ENCODE peak calls at places on chromosomes 7 and 10, in six cellular contexts. One of them, this sample, is unnamed.

GRCh38 chr10:31136951-31137885 is 105.6 kb upstream of the ZNF438 start:
- DNase-seq in Panc1: no peak
- DNase-seq in PC-9: no peak
- DNase-seq in PC-3: no peak
- DNase-seq in A549: no peak
- DNase-seq in CD8-positive, alpha-beta T cell: no peak
- DNase-seq in this sample: peak; percentile 31

GRCh38 chr10:44956176-44956575 is 3.4 kb upstream of the RASSF4 start:
- DNase-seq in Panc1: no peak
- DNase-seq in PC-9: no peak
- DNase-seq in PC-3: no peak
- DNase-seq in A549: no peak
- DNase-seq in CD8-positive, alpha-beta T cell: no peak
- DNase-seq in this sample: no peak

GRCh38 chr7:19982841-19983835 is 209.7 kb upstream of the TMEM196 start:
- DNase-seq in Panc1: no peak
- DNase-seq in PC-9: peak; percentile 44
- DNase-seq in PC-3: peak; percentile 69
- DNase-seq in A549: peak; percentile 69
- DNase-seq in CD8-positive, alpha-beta T cell: no peak
- DNase-seq in this sample: peak; percentile 52

GRCh38 chr10:90856261-90856660 is 1.6 kb downstream of the HTR7 start:
- DNase-seq in Panc1: no peak
- DNase-seq in PC-9: no peak
- DNase-seq in PC-3: no peak
- DNase-seq in A549: no peak
- DNase-seq in CD8-positive, alpha-beta T cell: no peak
- DNase-seq in this sample: no peak

GRCh38 chr7:156474241-156474743 is 166.3 kb upstream of the RNF32 start:
- DNase-seq in Panc1: peak; percentile 55
- DNase-seq in PC-9: no peak
- DNase-seq in PC-3: peak; percentile 79
- DNase-seq in A549: peak; percentile 25
- DNase-seq in CD8-positive, alpha-beta T cell: no peak
- DNase-seq in this sample: no peak

GRCh38 chr10:83917519-83918506 is 221.5 kb upstream of the GHITM start:
- DNase-seq in Panc1: no peak
- DNase-seq in PC-9: no peak
- DNase-seq in PC-3: no peak
- DNase-seq in A549: peak; percentile 26
- DNase-seq in CD8-positive, alpha-beta T cell: no peak
- DNase-seq in this sample: no peak

GRCh38 chr7:6432786-6433185 is 15.0 kb downstream of the DAGLB start:
- DNase-seq in Panc1: no peak
- DNase-seq in PC-9: no peak
- DNase-seq in PC-3: no peak
- DNase-seq in A549: no peak
- DNase-seq in CD8-positive, alpha-beta T cell: no peak
- DNase-seq in this sample: no peak

GRCh38 chr7:130372813-130373212 is 7.5 kb upstream of the CPA1 start:
- DNase-seq in Panc1: no peak
- DNase-seq in PC-9: no peak
- DNase-seq in PC-3: no peak
- DNase-seq in A549: no peak
- DNase-seq in CD8-positive, alpha-beta T cell: no peak
- DNase-seq in this sample: no peak

GRCh38 chr10:17396004-17396403 is 58.4 kb downstream of the ST8SIA6 start:
- DNase-seq in Panc1: no peak
- DNase-seq in PC-9: no peak
- DNase-seq in PC-3: no peak
- DNase-seq in A549: no peak
- DNase-seq in CD8-positive, alpha-beta T cell: no peak
- DNase-seq in this sample: no peak

GRCh38 chr10:3803884-3804741 is 19.1 kb upstream of the KLF6 start:
- DNase-seq in Panc1: no peak
- DNase-seq in PC-9: no peak
- DNase-seq in PC-3: no peak
- DNase-seq in A549: no peak
- DNase-seq in CD8-positive, alpha-beta T cell: peak; percentile 86
- DNase-seq in this sample: no peak

GRCh38 chr7:126790763-126791162 is 462.0 kb downstream of the GRM8 start:
- DNase-seq in Panc1: no peak
- DNase-seq in PC-9: no peak
- DNase-seq in PC-3: no peak
- DNase-seq in A549: no peak
- DNase-seq in CD8-positive, alpha-beta T cell: no peak
- DNase-seq in this sample: no peak

GRCh38 chr10:60388709-60389241 is 900 bp downstream of the ANK3 start:
- DNase-seq in Panc1: no peak
- DNase-seq in PC-9: no peak
- DNase-seq in PC-3: peak; percentile 21
- DNase-seq in A549: no peak
- DNase-seq in CD8-positive, alpha-beta T cell: no peak
- DNase-seq in this sample: no peak
- H3K27ac ChIP-seq in Panc1: no peak overlapping the region
- H3K27ac ChIP-seq in PC-9: no peak overlapping the region
- H3K27ac ChIP-seq in PC-3: peak overlapping the region; percentile 1
- H3K27ac ChIP-seq in A549: no peak overlapping the region
- H3K27ac ChIP-seq in CD8-positive, alpha-beta T cell: no peak overlapping the region
- H3K27ac ChIP-seq in this sample: no peak overlapping the region

GRCh38 chr10:70494536-70494935 is 16.0 kb downstream of the PALD1 start:
- DNase-seq in Panc1: no peak
- DNase-seq in PC-9: no peak
- DNase-seq in PC-3: no peak
- DNase-seq in A549: no peak
- DNase-seq in CD8-positive, alpha-beta T cell: no peak
- DNase-seq in this sample: no peak

GRCh38 chr10:70497120-70497545 is 18.6 kb downstream of the PALD1 start:
- DNase-seq in Panc1: no peak
- DNase-seq in PC-9: no peak
- DNase-seq in PC-3: no peak
- DNase-seq in A549: no peak
- DNase-seq in CD8-positive, alpha-beta T cell: no peak
- DNase-seq in this sample: no peak

GRCh38 chr10:70494966-70495365 is 16.4 kb downstream of the PALD1 start:
- DNase-seq in Panc1: no peak
- DNase-seq in PC-9: no peak
- DNase-seq in PC-3: no peak
- DNase-seq in A549: no peak
- DNase-seq in CD8-positive, alpha-beta T cell: no peak
- DNase-seq in this sample: no peak

GRCh38 chr10:70495691-70496261 is 17.2 kb downstream of the PALD1 start:
- DNase-seq in Panc1: no peak
- DNase-seq in PC-9: no peak
- DNase-seq in PC-3: no peak
- DNase-seq in A549: no peak
- DNase-seq in CD8-positive, alpha-beta T cell: no peak
- DNase-seq in this sample: no peak

DNA sequence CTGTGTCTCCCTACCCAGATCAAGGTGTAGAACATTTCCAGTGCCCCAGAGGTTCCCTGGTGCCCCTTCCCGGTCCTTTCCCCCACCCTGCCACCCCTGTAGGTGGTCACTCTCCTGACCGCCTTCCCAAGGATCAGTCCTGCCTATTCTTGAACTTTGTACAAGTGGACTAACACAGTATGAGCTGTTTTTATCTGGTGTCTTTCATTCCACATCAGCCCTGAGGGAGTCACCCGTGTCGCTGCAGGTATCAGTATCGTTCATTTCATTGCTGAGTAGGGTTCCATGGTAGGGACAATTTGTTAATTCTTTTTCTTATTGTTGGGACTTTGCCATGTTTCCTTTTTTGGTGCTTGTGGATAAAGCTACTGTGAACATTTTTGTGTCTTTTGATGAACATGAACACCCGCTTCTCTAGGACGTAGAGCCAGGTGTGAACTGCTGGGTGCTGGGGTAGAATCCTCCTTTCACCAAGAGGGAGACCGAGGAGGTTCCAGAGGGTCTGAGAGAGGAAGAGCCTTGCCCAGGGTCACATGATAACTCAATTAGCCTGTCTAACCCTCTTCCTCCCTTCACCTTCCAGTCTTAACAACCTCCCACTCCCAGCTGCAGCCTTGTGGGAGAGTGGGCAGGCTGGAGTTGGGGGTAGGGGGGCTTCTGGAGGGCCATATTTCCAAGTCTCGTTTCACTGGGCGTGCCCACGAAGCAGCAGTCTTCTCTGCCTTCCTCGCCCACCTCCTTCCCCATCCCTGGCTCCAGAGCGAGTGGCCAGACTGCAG is 18.0 kb downstream of the PALD1 start:
- DNase-seq in Panc1: no peak
- DNase-seq in PC-9: no peak
- DNase-seq in PC-3: no peak
- DNase-seq in A549: no peak
- DNase-seq in CD8-positive, alpha-beta T cell: no peak
- DNase-seq in this sample: no peak
- H3K4me1 ChIP-seq in Panc1: no peaks in the 10 kb centered on the region
- H3K4me1 ChIP-seq in PC-9: no peaks in the 10 kb centered on the region
- H3K4me1 ChIP-seq in PC-3: no peaks in the 10 kb centered on the region
- H3K4me1 ChIP-seq in A549: no peaks in the 10 kb centered on the region
- H3K4me1 ChIP-seq in CD8-positive, alpha-beta T cell: peaks cover 8% of the 10 kb centered on the region
- H3K4me1 ChIP-seq in this sample: no peaks in the 10 kb centered on the region

GRCh38 chr10:86363184-86363832 is 3.3 kb downstream of the GRID1 start:
- DNase-seq in Panc1: no peak
- DNase-seq in PC-9: no peak
- DNase-seq in PC-3: no peak
- DNase-seq in A549: peak; percentile 58
- DNase-seq in CD8-positive, alpha-beta T cell: no peak
- DNase-seq in this sample: no peak
- TF ChIP-seq CTCF in Panc1: no peak
- TF ChIP-seq CTCF in PC-9: no peak
- TF ChIP-seq CTCF in PC-3: no peak
- TF ChIP-seq CTCF in A549: peak; percentile 58
- TF ChIP-seq CTCF in CD8-positive, alpha-beta T cell: no peak
- TF ChIP-seq CTCF in this sample: peak; percentile 69

GRCh38 chr7:44285561-44285960 is 39.8 kb downstream of the CAMK2B start:
- DNase-seq in Panc1: no peak
- DNase-seq in PC-9: no peak
- DNase-seq in PC-3: no peak
- DNase-seq in A549: no peak
- DNase-seq in CD8-positive, alpha-beta T cell: no peak
- DNase-seq in this sample: no peak

GRCh38 chr7:44286182-44286617 is 39.2 kb downstream of the CAMK2B start:
- DNase-seq in Panc1: no peak
- DNase-seq in PC-9: no peak
- DNase-seq in PC-3: no peak
- DNase-seq in A549: no peak
- DNase-seq in CD8-positive, alpha-beta T cell: no peak
- DNase-seq in this sample: no peak

GRCh38 chr7:44287488-44288380 is 37.7 kb downstream of the CAMK2B start:
- DNase-seq in Panc1: no peak
- DNase-seq in PC-9: no peak
- DNase-seq in PC-3: no peak
- DNase-seq in A549: no peak
- DNase-seq in CD8-positive, alpha-beta T cell: no peak
- DNase-seq in this sample: no peak

GRCh38 chr7:44288381-44288685 is 37.1 kb downstream of the CAMK2B start:
- DNase-seq in Panc1: no peak
- DNase-seq in PC-9: no peak
- DNase-seq in PC-3: no peak
- DNase-seq in A549: no peak
- DNase-seq in CD8-positive, alpha-beta T cell: no peak
- DNase-seq in this sample: no peak

DNA sequence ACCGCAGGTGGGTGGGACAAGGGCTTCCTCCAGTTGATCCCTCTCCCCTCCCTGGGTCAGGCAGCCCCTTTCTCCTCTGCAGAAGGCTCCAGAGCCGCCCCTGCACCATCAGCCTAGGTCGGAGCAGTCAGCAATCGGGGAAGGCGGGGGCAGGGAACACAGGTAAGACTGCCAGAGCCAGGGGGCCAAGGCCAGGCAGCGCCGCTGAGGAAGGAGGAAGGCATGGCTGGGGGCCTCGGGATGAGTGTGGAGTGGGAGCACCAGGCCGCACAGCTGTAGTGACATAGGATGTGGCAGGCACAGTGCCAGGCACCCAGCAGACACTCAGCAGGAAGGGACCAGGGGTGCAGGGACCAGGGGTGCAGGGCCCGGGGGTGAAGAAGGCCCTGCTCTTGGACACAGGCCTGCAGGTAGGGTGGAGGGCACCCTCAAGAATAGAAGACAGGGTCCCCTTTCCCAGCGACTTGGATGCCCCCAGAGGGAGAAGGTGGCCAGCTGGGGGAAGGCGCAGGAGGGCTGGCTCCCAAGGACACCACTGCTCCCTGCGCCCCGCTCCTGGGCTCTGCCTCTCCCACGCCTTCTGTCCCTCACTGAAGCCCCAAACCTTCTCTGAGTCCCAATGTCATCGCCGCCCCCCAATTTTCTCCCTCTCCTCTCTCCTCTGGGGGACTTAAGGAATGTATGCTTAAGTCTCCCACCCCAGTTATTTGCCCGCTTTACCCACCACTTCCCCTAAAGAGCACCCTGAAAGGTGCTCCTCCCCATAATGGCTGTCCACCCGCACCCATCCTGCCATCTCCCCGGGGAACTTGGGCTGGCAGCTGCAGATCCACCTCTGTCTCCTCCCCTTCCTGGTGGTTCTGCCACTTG is 38.5 kb downstream of the CAMK2B start:
- DNase-seq in Panc1: no peak
- DNase-seq in PC-9: no peak
- DNase-seq in PC-3: no peak
- DNase-seq in A549: no peak
- DNase-seq in CD8-positive, alpha-beta T cell: no peak
- DNase-seq in this sample: no peak
- H3K27ac ChIP-seq in Panc1: no peak overlapping the region
- H3K27ac ChIP-seq in PC-9: no peak overlapping the region
- H3K27ac ChIP-seq in PC-3: no peak overlapping the region
- H3K27ac ChIP-seq in A549: no peak overlapping the region
- H3K27ac ChIP-seq in CD8-positive, alpha-beta T cell: no peak overlapping the region
- H3K27ac ChIP-seq in this sample: no peak overlapping the region

This sample was measured in foreskin keratinocyte.